ENCODE peak calls at places on chromosomes 3 and 15, in nine cellular contexts. One of them, this sample, is unnamed.

GRCh38 chr3:126166009-126166408 is 14.4 kb downstream of the ALDH1L1 start:
- DNase-seq in MM.1S: no peak
- DNase-seq in endothelial cell of umbilical vein: no peak
- DNase-seq in Peyer's patch: no peak
- DNase-seq in HCT116: no peak
- DNase-seq in RWPE1: no peak
- DNase-seq in GM12878: no peak
- DNase-seq in right lobe of liver: no peak
- DNase-seq in IMR-90: no peak
- DNase-seq in this sample: no peak

GRCh38 chr3:44478606-44479094 is 1.2 kb upstream of the ZNF445 start:
- DNase-seq in RWPE1: no peak
- DNase-seq in right lobe of liver: no peak
- DNase-seq in MM.1S: no peak
- DNase-seq in Peyer's patch: no peak
- DNase-seq in IMR-90: no peak
- DNase-seq in endothelial cell of umbilical vein: no peak
- DNase-seq in HCT116: no peak
- DNase-seq in GM12878: no peak
- DNase-seq in this sample: no peak

GRCh38 chr3:60140160-60140559 is 1090.3 kb upstream of the CFAP20DC start:
- DNase-seq in MM.1S: no peak
- DNase-seq in right lobe of liver: no peak
- DNase-seq in GM12878: no peak
- DNase-seq in endothelial cell of umbilical vein: no peak
- DNase-seq in RWPE1: no peak
- DNase-seq in HCT116: no peak
- DNase-seq in IMR-90: no peak
- DNase-seq in Peyer's patch: no peak
- DNase-seq in this sample: no peak

GRCh38 chr3:131142580-131142979 is 115.9 kb downstream of the NEK11 start:
- DNase-seq in endothelial cell of umbilical vein: no peak
- DNase-seq in right lobe of liver: no peak
- DNase-seq in Peyer's patch: no peak
- DNase-seq in HCT116: no peak
- DNase-seq in RWPE1: no peak
- DNase-seq in IMR-90: peak
- DNase-seq in MM.1S: no peak
- DNase-seq in GM12878: no peak
- DNase-seq in this sample: no peak

GRCh38 chr3:129412542-129413198 is 15.8 kb downstream of the EFCAB12 start:
- DNase-seq in endothelial cell of umbilical vein: peak
- DNase-seq in IMR-90: peak
- DNase-seq in GM12878: no peak
- DNase-seq in MM.1S: no peak
- DNase-seq in right lobe of liver: no peak
- DNase-seq in HCT116: no peak
- DNase-seq in RWPE1: no peak
- DNase-seq in Peyer's patch: no peak
- DNase-seq in this sample: no peak

GRCh38 chr15:65154720-65155119 is 21.1 kb upstream of the PDCD7 start:
- DNase-seq in MM.1S: no peak
- DNase-seq in GM12878: no peak
- DNase-seq in RWPE1: no peak
- DNase-seq in right lobe of liver: no peak
- DNase-seq in HCT116: no peak
- DNase-seq in IMR-90: no peak
- DNase-seq in endothelial cell of umbilical vein: no peak
- DNase-seq in Peyer's patch: no peak
- DNase-seq in this sample: no peak

GRCh38 chr3:1587426-1587825 is 494.6 kb downstream of the CNTN6 start:
- DNase-seq in right lobe of liver: no peak
- DNase-seq in GM12878: no peak
- DNase-seq in endothelial cell of umbilical vein: no peak
- DNase-seq in IMR-90: no peak
- DNase-seq in RWPE1: no peak
- DNase-seq in HCT116: no peak
- DNase-seq in MM.1S: no peak
- DNase-seq in Peyer's patch: no peak
- DNase-seq in this sample: no peak

GRCh38 chr3:42764561-42765295 is 8.3 kb downstream of the CCDC13 start:
- DNase-seq in MM.1S: no peak
- DNase-seq in right lobe of liver: no peak
- DNase-seq in HCT116: no peak
- DNase-seq in Peyer's patch: no peak
- DNase-seq in IMR-90: no peak
- DNase-seq in endothelial cell of umbilical vein: no peak
- DNase-seq in RWPE1: no peak
- DNase-seq in GM12878: no peak
- DNase-seq in this sample: peak

GRCh38 chr3:47854720-47855455 is 52.0 kb downstream of the DHX30 start:
- DNase-seq in endothelial cell of umbilical vein: no peak
- DNase-seq in right lobe of liver: no peak
- DNase-seq in MM.1S: no peak
- DNase-seq in GM12878: no peak
- DNase-seq in IMR-90: no peak
- DNase-seq in Peyer's patch: no peak
- DNase-seq in HCT116: no peak
- DNase-seq in RWPE1: no peak
- DNase-seq in this sample: no peak

GRCh38 chr3:83769791-83770663 is 1188.8 kb upstream of the CADM2 start:
- DNase-seq in GM12878: no peak
- DNase-seq in IMR-90: no peak
- DNase-seq in endothelial cell of umbilical vein: no peak
- DNase-seq in HCT116: no peak
- DNase-seq in MM.1S: no peak
- DNase-seq in Peyer's patch: no peak
- DNase-seq in right lobe of liver: peak
- DNase-seq in RWPE1: no peak
- DNase-seq in this sample: no peak

GRCh38 chr3:184018424-184018973 is 815 bp upstream of the ABCC5 start:
- DNase-seq in RWPE1: no peak
- DNase-seq in IMR-90: no peak
- DNase-seq in right lobe of liver: no peak
- DNase-seq in HCT116: no peak
- DNase-seq in endothelial cell of umbilical vein: no peak
- DNase-seq in MM.1S: no peak
- DNase-seq in GM12878: no peak
- DNase-seq in Peyer's patch: no peak
- DNase-seq in this sample: no peak

GRCh38 chr3:184016820-184017671 is 638 bp downstream of the ABCC5 start:
- DNase-seq in GM12878: no peak
- DNase-seq in endothelial cell of umbilical vein: peak
- DNase-seq in IMR-90: peak
- DNase-seq in RWPE1: peak
- DNase-seq in Peyer's patch: peak
- DNase-seq in right lobe of liver: peak
- DNase-seq in HCT116: peak
- DNase-seq in MM.1S: peak
- DNase-seq in this sample: peak

GRCh38 chr3:184016169-184016570 is 1.5 kb downstream of the ABCC5 start:
- DNase-seq in right lobe of liver: no peak
- DNase-seq in endothelial cell of umbilical vein: no peak
- DNase-seq in IMR-90: no peak
- DNase-seq in Peyer's patch: no peak
- DNase-seq in GM12878: no peak
- DNase-seq in HCT116: no peak
- DNase-seq in MM.1S: no peak
- DNase-seq in RWPE1: no peak
- DNase-seq in this sample: no peak

GRCh38 chr3:184015381-184016019 is 2.2 kb downstream of the ABCC5 start:
- DNase-seq in RWPE1: no peak
- DNase-seq in GM12878: no peak
- DNase-seq in HCT116: no peak
- DNase-seq in IMR-90: peak
- DNase-seq in MM.1S: no peak
- DNase-seq in Peyer's patch: no peak
- DNase-seq in right lobe of liver: no peak
- DNase-seq in endothelial cell of umbilical vein: no peak
- DNase-seq in this sample: no peak

GRCh38 chr3:184017672-184018423 is at the start of gene ABCC5:
- DNase-seq in IMR-90: peak
- DNase-seq in GM12878: peak
- DNase-seq in MM.1S: peak
- DNase-seq in endothelial cell of umbilical vein: peak
- DNase-seq in RWPE1: peak
- DNase-seq in Peyer's patch: peak
- DNase-seq in right lobe of liver: peak
- DNase-seq in HCT116: peak
- DNase-seq in this sample: peak
- TF ChIP-seq CTCF in IMR-90: no peak
- TF ChIP-seq CTCF in GM12878: no peak
- TF ChIP-seq CTCF in MM.1S: peak
- TF ChIP-seq CTCF in endothelial cell of umbilical vein: no peak
- TF ChIP-seq CTCF in RWPE1: peak
- TF ChIP-seq CTCF in Peyer's patch: no peak
- TF ChIP-seq CTCF in right lobe of liver: peak
- TF ChIP-seq CTCF in HCT116: no peak
- TF ChIP-seq CTCF in this sample: no peak

GRCh38 chr3:71581451-71581980 is 2.0 kb downstream of the FOXP1 start:
- DNase-seq in MM.1S: no peak
- DNase-seq in HCT116: no peak
- DNase-seq in GM12878: no peak
- DNase-seq in RWPE1: no peak
- DNase-seq in IMR-90: no peak
- DNase-seq in Peyer's patch: peak
- DNase-seq in endothelial cell of umbilical vein: peak
- DNase-seq in right lobe of liver: peak
- DNase-seq in this sample: peak

GRCh38 chr3:71580636-71581215 is 2.8 kb downstream of the FOXP1 start:
- DNase-seq in RWPE1: no peak
- DNase-seq in right lobe of liver: no peak
- DNase-seq in endothelial cell of umbilical vein: peak
- DNase-seq in MM.1S: no peak
- DNase-seq in GM12878: no peak
- DNase-seq in HCT116: no peak
- DNase-seq in Peyer's patch: no peak
- DNase-seq in IMR-90: no peak
- DNase-seq in this sample: peak

GRCh38 chr3:71579934-71580318 is 3.6 kb downstream of the FOXP1 start:
- DNase-seq in IMR-90: peak
- DNase-seq in RWPE1: no peak
- DNase-seq in Peyer's patch: no peak
- DNase-seq in endothelial cell of umbilical vein: peak
- DNase-seq in MM.1S: no peak
- DNase-seq in GM12878: no peak
- DNase-seq in HCT116: no peak
- DNase-seq in right lobe of liver: no peak
- DNase-seq in this sample: peak

GRCh38 chr3:71578045-71578730 is 5.3 kb downstream of the FOXP1 start:
- DNase-seq in IMR-90: peak
- DNase-seq in MM.1S: no peak
- DNase-seq in Peyer's patch: no peak
- DNase-seq in endothelial cell of umbilical vein: peak
- DNase-seq in GM12878: no peak
- DNase-seq in right lobe of liver: no peak
- DNase-seq in RWPE1: no peak
- DNase-seq in HCT116: no peak
- DNase-seq in this sample: no peak

GRCh38 chr3:71579301-71579933 is 4.1 kb downstream of the FOXP1 start:
- DNase-seq in HCT116: no peak
- DNase-seq in endothelial cell of umbilical vein: no peak
- DNase-seq in right lobe of liver: no peak
- DNase-seq in IMR-90: no peak
- DNase-seq in GM12878: no peak
- DNase-seq in MM.1S: no peak
- DNase-seq in Peyer's patch: no peak
- DNase-seq in RWPE1: no peak
- DNase-seq in this sample: no peak
- H3K27ac ChIP-seq in HCT116: no peak
- H3K27ac ChIP-seq in endothelial cell of umbilical vein: peak
- H3K27ac ChIP-seq in right lobe of liver: no peak
- H3K27ac ChIP-seq in IMR-90: peak
- H3K27ac ChIP-seq in GM12878: no peak
- H3K27ac ChIP-seq in MM.1S: no peak
- H3K27ac ChIP-seq in Peyer's patch: peak
- H3K27ac ChIP-seq in RWPE1: peak
- H3K27ac ChIP-seq in this sample: peak

GRCh38 chr3:191246628-191247027 is 47.6 kb downstream of the OSTN start:
- DNase-seq in IMR-90: peak
- DNase-seq in RWPE1: peak
- DNase-seq in MM.1S: no peak
- DNase-seq in GM12878: no peak
- DNase-seq in endothelial cell of umbilical vein: peak
- DNase-seq in Peyer's patch: no peak
- DNase-seq in right lobe of liver: no peak
- DNase-seq in HCT116: peak
- DNase-seq in this sample: no peak

GRCh38 chr3:191238321-191238817 is 39.3 kb downstream of the OSTN start:
- DNase-seq in endothelial cell of umbilical vein: peak
- DNase-seq in MM.1S: no peak
- DNase-seq in right lobe of liver: no peak
- DNase-seq in HCT116: no peak
- DNase-seq in GM12878: no peak
- DNase-seq in IMR-90: peak
- DNase-seq in RWPE1: peak
- DNase-seq in Peyer's patch: no peak
- DNase-seq in this sample: no peak

GRCh38 chr3:191239439-191240035 is 40.5 kb downstream of the OSTN start:
- DNase-seq in right lobe of liver: no peak
- DNase-seq in Peyer's patch: no peak
- DNase-seq in MM.1S: no peak
- DNase-seq in GM12878: no peak
- DNase-seq in endothelial cell of umbilical vein: peak
- DNase-seq in RWPE1: no peak
- DNase-seq in HCT116: no peak
- DNase-seq in IMR-90: no peak
- DNase-seq in this sample: no peak

GRCh38 chr3:191240432-191240831 is 41.4 kb downstream of the OSTN start:
- DNase-seq in MM.1S: no peak
- DNase-seq in HCT116: no peak
- DNase-seq in Peyer's patch: no peak
- DNase-seq in GM12878: no peak
- DNase-seq in IMR-90: no peak
- DNase-seq in RWPE1: no peak
- DNase-seq in endothelial cell of umbilical vein: peak
- DNase-seq in right lobe of liver: no peak
- DNase-seq in this sample: no peak

GRCh38 chr3:191244242-191244867 is 45.3 kb downstream of the OSTN start:
- DNase-seq in HCT116: no peak
- DNase-seq in right lobe of liver: no peak
- DNase-seq in IMR-90: peak
- DNase-seq in endothelial cell of umbilical vein: peak
- DNase-seq in MM.1S: peak
- DNase-seq in GM12878: no peak
- DNase-seq in Peyer's patch: no peak
- DNase-seq in RWPE1: peak
- DNase-seq in this sample: no peak
- TF ChIP-seq CTCF in HCT116: peak
- TF ChIP-seq CTCF in right lobe of liver: peak
- TF ChIP-seq CTCF in IMR-90: peak
- TF ChIP-seq CTCF in endothelial cell of umbilical vein: peak
- TF ChIP-seq CTCF in MM.1S: peak
- TF ChIP-seq CTCF in GM12878: no peak
- TF ChIP-seq CTCF in Peyer's patch: peak
- TF ChIP-seq CTCF in RWPE1: peak
- TF ChIP-seq CTCF in this sample: no peak

DNA sequence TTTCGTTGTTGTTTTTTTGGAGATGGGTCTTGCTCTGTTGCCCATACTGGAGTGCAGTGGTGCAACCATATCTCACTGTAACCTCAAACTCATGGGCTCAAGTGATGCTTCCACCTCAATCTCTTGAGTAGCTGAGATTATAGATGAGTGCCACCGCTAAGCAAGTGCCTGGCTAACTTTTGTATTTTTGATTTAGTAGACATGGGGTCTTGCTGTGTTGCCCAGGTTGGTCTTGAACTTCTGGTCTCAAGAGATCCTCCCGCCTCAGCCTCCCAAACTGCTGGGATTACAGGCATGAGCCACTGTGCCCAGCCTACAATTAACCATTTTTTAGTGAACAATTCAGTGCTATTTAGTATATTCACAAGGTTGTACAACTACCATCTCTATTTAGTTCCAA is 42.2 kb downstream of the ARHGEF3 start:
- DNase-seq in right lobe of liver: no peak
- DNase-seq in GM12878: no peak
- DNase-seq in RWPE1: no peak
- DNase-seq in MM.1S: no peak
- DNase-seq in Peyer's patch: no peak
- DNase-seq in HCT116: no peak
- DNase-seq in IMR-90: no peak
- DNase-seq in endothelial cell of umbilical vein: no peak
- DNase-seq in this sample: no peak
- H3K27ac ChIP-seq in right lobe of liver: no peak
- H3K27ac ChIP-seq in GM12878: no peak
- H3K27ac ChIP-seq in RWPE1: no peak
- H3K27ac ChIP-seq in MM.1S: no peak
- H3K27ac ChIP-seq in Peyer's patch: no peak
- H3K27ac ChIP-seq in HCT116: no peak
- H3K27ac ChIP-seq in IMR-90: no peak
- H3K27ac ChIP-seq in endothelial cell of umbilical vein: no peak
- H3K27ac ChIP-seq in this sample: peak

This sample was measured in lung.